ENCODE peak calls at places on chromosomes 12 and 14, in ten cellular contexts. K is pulmonary artery endothelial cell; L is NCI-H1092 treated with DMSO at 0.1 percent for 48 hours; C is ovary; D is fibroblast of pulmonary artery; E is Calu3; T is activated CD4-positive, alpha-beta memory T cell treated with anti-CD3 and anti-CD28 coated beads for 36 hours; H is activated CD4-positive, alpha-beta T cell treated with anti-CD3 and anti-CD28 coated beads, Interleukin-2, amount 10 ng/mL, durations not matched to agents 7 days and 5 days; I is left ventricle myocardium inferior; W is type B pancreatic cell. R is an unnamed sample.

GRCh38 chr12:9361879-9362326 is 153.7 kb upstream of the PZP start:
- DNase-seq in K (no peak), L (no peak), C (no peak), D (no peak), E (no peak), T (peak; percentile 16), H (no peak), I (no peak), W (no peak), R (no peak)

GRCh38 chr12:126952106-126953007 is 1314.6 kb upstream of the TMEM132C start:
- DNase-seq in K (no peak), L (no peak), C (no peak), D (no peak), E (no peak), T (no peak), H (no peak), I (no peak), W (no peak), R (no peak)

GRCh38 chr14:23446291-23446851 is 10.9 kb upstream of the MYH7 start:
- DNase-seq in K (no peak), L (no peak), C (no peak), D (no peak), E (no peak), T (no peak), H (no peak), I (no peak), W (peak; percentile 43), R (no peak)

GRCh38 chr14:66330218-66330617 is 156.0 kb upstream of the CCDC196 start:
- DNase-seq in K (no peak), L (no peak), C (no peak), D (no peak), E (no peak), T (no peak), H (no peak), I (no peak), W (no peak), R (no peak)

GRCh38 chr14:80996049-80996901 is 40.9 kb downstream of the TSHR start:
- DNase-seq in K (peak; percentile 20), L (peak; percentile 78), C (no peak), D (peak; percentile 91), E (peak; percentile 31), T (peak; percentile 20), H (peak; percentile 52), I (no peak), W (no peak), R (peak; percentile 35)

GRCh38 chr12:114414031-114414865 is 8.3 kb upstream of the TBX5 start:
- DNase-seq in K (no peak), L (no peak), C (no peak), D (no peak), E (no peak), T (no peak), H (no peak), I (no peak), W (no peak), R (no peak)

GRCh38 chr14:58964598-58964928 is 223.9 kb upstream of the DAAM1 start:
- DNase-seq in K (no peak), L (no peak), C (no peak), D (no peak), E (no peak), T (no peak), H (no peak), I (no peak), W (no peak), R (no peak)

GRCh38 chr12:128763395-128763794 is 60.4 kb downstream of the SLC15A4 start:
- DNase-seq in K (no peak), L (no peak), C (no peak), D (no peak), E (no peak), T (no peak), H (no peak), I (no peak), W (no peak), R (no peak)

GRCh38 chr12:116838395-116838794 is 42.8 kb downstream of the HRK start:
- DNase-seq in K (no peak), L (no peak), C (no peak), D (no peak), E (no peak), T (no peak), H (no peak), I (no peak), W (no peak), R (no peak)

GRCh38 chr14:77436042-77436441 is 12.7 kb upstream of the NOXRED1 start:
- DNase-seq in K (no peak), L (no peak), C (no peak), D (no peak), E (no peak), T (no peak), H (no peak), I (no peak), W (no peak), R (no peak)

GRCh38 chr12:48970702-48971334 is 717 bp downstream of the WNT10B start:
- DNase-seq in K (no peak), L (no peak), C (no peak), D (no peak), E (no peak), T (no peak), H (no peak), I (no peak), W (no peak), R (no peak)

GRCh38 chr12:106954462-106955376 is 988 bp upstream of the TMEM263 start:
- DNase-seq in K (no peak), L (no peak), C (peak; percentile 74), D (peak; percentile 24), E (no peak), T (no peak), H (no peak), I (peak; percentile 39), W (no peak), R (peak; percentile 15)

GRCh38 chr12:67014642-67015041 is 254.5 kb upstream of the CAND1 start:
- DNase-seq in K (no peak), L (no peak), C (no peak), D (no peak), E (no peak), T (no peak), H (no peak), I (no peak), W (no peak), R (no peak)

GRCh38 chr14:71381814-71382213 is 474.6 kb downstream of the PCNX1 start:
- DNase-seq in K (no peak), L (no peak), C (no peak), D (no peak), E (no peak), T (no peak), H (no peak), I (no peak), W (no peak), R (no peak)

R was measured in cerebellum.